ENCODE peak calls at places on chromosomes 1 and 21, in seven cellular contexts. One of them, this sample, is unnamed.

GRCh38 chr1:152870831-152871730 is 7.0 kb upstream of the SMCP start:
- DNase-seq in HCT116: peak; percentile 52
- DNase-seq in GM12878: no peak
- DNase-seq in HepG2: peak; percentile 20
- DNase-seq in K562: peak; percentile 27
- DNase-seq in H1: no peak
- DNase-seq in SK-N-SH: no peak
- DNase-seq in this sample: peak; percentile 88

GRCh38 chr1:167746013-167746672 is 24.4 kb downstream of the MPZL1 start:
- DNase-seq in HCT116: no peak
- DNase-seq in GM12878: no peak
- DNase-seq in HepG2: no peak
- DNase-seq in K562: no peak
- DNase-seq in H1: no peak
- DNase-seq in SK-N-SH: no peak
- DNase-seq in this sample: no peak

GRCh38 chr1:113073457-113073950 is 506 bp downstream of the LRIG2 start:
- DNase-seq in HCT116: no peak
- DNase-seq in GM12878: no peak
- DNase-seq in HepG2: peak; percentile 65
- DNase-seq in K562: peak; percentile 79
- DNase-seq in H1: peak; percentile 23
- DNase-seq in SK-N-SH: peak; percentile 75
- DNase-seq in this sample: no peak

GRCh38 chr1:177306981-177307380 is 136.2 kb downstream of the BRINP2 start:
- DNase-seq in HCT116: no peak
- DNase-seq in GM12878: no peak
- DNase-seq in HepG2: no peak
- DNase-seq in K562: no peak
- DNase-seq in H1: no peak
- DNase-seq in SK-N-SH: no peak
- DNase-seq in this sample: no peak

GRCh38 chr1:39886757-39887231 is 3.5 kb upstream of the TRIT1 start:
- DNase-seq in HCT116: no peak
- DNase-seq in GM12878: no peak
- DNase-seq in HepG2: no peak
- DNase-seq in K562: no peak
- DNase-seq in H1: no peak
- DNase-seq in SK-N-SH: peak; percentile 66
- DNase-seq in this sample: no peak

GRCh38 chr1:164836614-164837018 is 277.6 kb downstream of the PBX1 start:
- DNase-seq in HCT116: no peak
- DNase-seq in GM12878: no peak
- DNase-seq in HepG2: no peak
- DNase-seq in K562: no peak
- DNase-seq in H1: no peak
- DNase-seq in SK-N-SH: peak; percentile 2
- DNase-seq in this sample: no peak

GRCh38 chr1:220323717-220324116 is 51.5 kb upstream of the RAB3GAP2 start:
- DNase-seq in HCT116: no peak
- DNase-seq in GM12878: no peak
- DNase-seq in HepG2: no peak
- DNase-seq in K562: no peak
- DNase-seq in H1: no peak
- DNase-seq in SK-N-SH: no peak
- DNase-seq in this sample: no peak

GRCh38 chr1:160032165-160032827 is 506 bp upstream of the PIGM start:
- DNase-seq in HCT116: no peak
- DNase-seq in GM12878: no peak
- DNase-seq in HepG2: no peak
- DNase-seq in K562: peak; percentile 20
- DNase-seq in H1: no peak
- DNase-seq in SK-N-SH: peak; percentile 33
- DNase-seq in this sample: peak; percentile 51

GRCh38 chr1:94962745-94963265 is 35.9 kb upstream of the CNN3 start:
- DNase-seq in HCT116: no peak
- DNase-seq in GM12878: peak; percentile 64
- DNase-seq in HepG2: peak; percentile 85
- DNase-seq in K562: no peak
- DNase-seq in H1: no peak
- DNase-seq in SK-N-SH: no peak
- DNase-seq in this sample: no peak

GRCh38 chr1:50110656-50111055 is 1.9 kb downstream of the ELAVL4 start:
- DNase-seq in HCT116: no peak
- DNase-seq in GM12878: no peak
- DNase-seq in HepG2: no peak
- DNase-seq in K562: no peak
- DNase-seq in H1: no peak
- DNase-seq in SK-N-SH: no peak
- DNase-seq in this sample: no peak

GRCh38 chr21:46424062-46424591 is 34.6 kb upstream of the DIP2A start:
- DNase-seq in HCT116: no peak
- DNase-seq in GM12878: no peak
- DNase-seq in HepG2: no peak
- DNase-seq in K562: no peak
- DNase-seq in H1: no peak
- DNase-seq in SK-N-SH: no peak
- DNase-seq in this sample: no peak

GRCh38 chr21:46423546-46424061 is 35.1 kb upstream of the DIP2A start:
- DNase-seq in HCT116: no peak
- DNase-seq in GM12878: no peak
- DNase-seq in HepG2: no peak
- DNase-seq in K562: no peak
- DNase-seq in H1: no peak
- DNase-seq in SK-N-SH: no peak
- DNase-seq in this sample: no peak

GRCh38 chr21:46425566-46425965 is 33.1 kb upstream of the DIP2A start:
- DNase-seq in HCT116: no peak
- DNase-seq in GM12878: no peak
- DNase-seq in HepG2: no peak
- DNase-seq in K562: no peak
- DNase-seq in H1: no peak
- DNase-seq in SK-N-SH: no peak
- DNase-seq in this sample: no peak

GRCh38 chr21:46425061-46425460 is 33.6 kb upstream of the DIP2A start:
- DNase-seq in HCT116: no peak
- DNase-seq in GM12878: no peak
- DNase-seq in HepG2: no peak
- DNase-seq in K562: no peak
- DNase-seq in H1: no peak
- DNase-seq in SK-N-SH: no peak
- DNase-seq in this sample: no peak

DNA sequence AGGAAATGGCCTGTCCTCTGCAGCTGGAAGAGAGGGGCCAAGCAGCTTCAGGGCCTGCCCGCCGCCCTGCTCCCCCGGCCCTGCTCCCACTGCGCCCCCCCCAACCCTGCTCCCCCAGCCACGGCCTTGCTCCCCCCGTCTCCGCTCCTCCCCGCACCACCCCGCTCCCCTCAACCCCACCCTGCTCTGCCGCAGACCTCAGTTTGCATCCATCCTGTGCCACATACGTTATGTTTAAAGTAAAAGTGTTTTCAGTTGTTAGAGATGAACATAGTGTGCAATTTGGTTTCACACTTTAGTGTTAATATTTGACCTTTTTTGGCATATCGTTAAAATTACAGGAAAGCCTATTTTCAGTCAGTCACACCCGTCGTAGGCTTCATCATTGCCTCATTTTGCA is 34.1 kb upstream of the DIP2A start:
- DNase-seq in HCT116: no peak
- DNase-seq in GM12878: no peak
- DNase-seq in HepG2: no peak
- DNase-seq in K562: no peak
- DNase-seq in H1: no peak
- DNase-seq in SK-N-SH: no peak
- DNase-seq in this sample: no peak
- TF ChIP-seq JUND in HCT116: no peak
- TF ChIP-seq JUND in GM12878: no peak
- TF ChIP-seq JUND in HepG2: no peak
- TF ChIP-seq JUND in K562: no peak
- TF ChIP-seq JUND in H1: no peak
- TF ChIP-seq JUND in SK-N-SH: no peak
- TF ChIP-seq JUND in this sample: no peak

GRCh38 chr1:212722270-212722945 is 22.8 kb upstream of the BATF3 start:
- DNase-seq in HCT116: no peak
- DNase-seq in GM12878: no peak
- DNase-seq in HepG2: no peak
- DNase-seq in K562: no peak
- DNase-seq in H1: no peak
- DNase-seq in SK-N-SH: no peak
- DNase-seq in this sample: no peak

GRCh38 chr1:212719633-212720032 is 20.0 kb upstream of the BATF3 start:
- DNase-seq in HCT116: no peak
- DNase-seq in GM12878: no peak
- DNase-seq in HepG2: no peak
- DNase-seq in K562: no peak
- DNase-seq in H1: no peak
- DNase-seq in SK-N-SH: no peak
- DNase-seq in this sample: no peak

GRCh38 chr1:212727386-212728181 is 27.9 kb upstream of the BATF3 start:
- DNase-seq in HCT116: no peak
- DNase-seq in GM12878: no peak
- DNase-seq in HepG2: no peak
- DNase-seq in K562: no peak
- DNase-seq in H1: no peak
- DNase-seq in SK-N-SH: no peak
- DNase-seq in this sample: no peak

GRCh38 chr1:212718499-212718898 is 18.9 kb upstream of the BATF3 start:
- DNase-seq in HCT116: no peak
- DNase-seq in GM12878: no peak
- DNase-seq in HepG2: no peak
- DNase-seq in K562: no peak
- DNase-seq in H1: no peak
- DNase-seq in SK-N-SH: no peak
- DNase-seq in this sample: no peak

DNA sequence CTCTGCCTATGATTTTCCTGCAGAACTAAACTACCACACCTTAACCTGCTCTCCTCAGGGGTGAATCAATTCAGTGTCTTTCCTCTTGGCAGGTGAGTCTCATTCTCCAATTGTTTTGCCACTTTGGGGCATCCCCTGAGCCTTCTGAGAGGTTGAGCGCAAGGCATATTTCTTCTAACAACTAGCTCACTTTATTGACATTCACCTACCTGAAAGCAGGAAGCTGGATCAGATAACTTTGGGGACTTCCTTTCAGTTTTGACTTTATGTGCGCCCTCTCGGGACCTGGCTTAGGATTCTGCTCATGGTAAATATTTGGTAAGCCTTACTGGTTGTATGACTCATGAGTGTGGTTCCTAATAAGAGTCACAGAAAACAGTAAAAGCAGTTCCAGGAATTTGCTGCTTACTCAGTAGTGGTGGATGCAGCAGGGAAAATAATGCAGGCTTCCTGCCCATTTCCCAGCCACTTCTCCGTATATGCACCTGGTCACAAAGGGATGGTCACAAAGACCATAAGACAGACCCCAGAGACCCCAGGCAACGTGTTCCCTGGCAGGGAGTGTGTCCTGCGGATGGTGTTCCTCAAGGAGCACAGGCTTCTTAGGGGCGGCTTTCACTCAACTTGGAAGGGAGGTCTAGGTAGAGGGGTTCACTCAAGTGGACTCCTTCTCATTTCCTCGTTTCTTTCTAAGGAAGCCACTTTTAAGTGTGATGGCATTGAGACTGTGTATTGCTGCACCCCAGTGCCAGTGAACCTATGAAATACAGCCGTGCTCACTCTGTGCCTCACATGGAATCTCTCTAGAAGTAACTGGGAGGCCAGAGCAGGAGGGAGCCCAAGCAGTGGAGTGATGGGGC is 22.0 kb upstream of the BATF3 start:
- DNase-seq in HCT116: no peak
- DNase-seq in GM12878: no peak
- DNase-seq in HepG2: peak; percentile 92
- DNase-seq in K562: peak; percentile 27
- DNase-seq in H1: no peak
- DNase-seq in SK-N-SH: no peak
- DNase-seq in this sample: peak; percentile 91
- TF ChIP-seq JUND in HCT116: peak; percentile 29
- TF ChIP-seq JUND in GM12878: no peak
- TF ChIP-seq JUND in HepG2: peak; percentile 77
- TF ChIP-seq JUND in K562: peak; percentile 92
- TF ChIP-seq JUND in H1: no peak
- TF ChIP-seq JUND in SK-N-SH: peak; percentile 33
- TF ChIP-seq JUND in this sample: peak; percentile 78

GRCh38 chr1:63877816-63878215 is 104.0 kb downstream of the ROR1 start:
- DNase-seq in HCT116: peak; percentile 66
- DNase-seq in GM12878: no peak
- DNase-seq in HepG2: no peak
- DNase-seq in K562: no peak
- DNase-seq in H1: no peak
- DNase-seq in SK-N-SH: no peak
- DNase-seq in this sample: no peak
- TF ChIP-seq JUND in HCT116: peak; percentile 54
- TF ChIP-seq JUND in GM12878: no peak
- TF ChIP-seq JUND in HepG2: no peak
- TF ChIP-seq JUND in K562: no peak
- TF ChIP-seq JUND in H1: no peak
- TF ChIP-seq JUND in SK-N-SH: peak; percentile 78
- TF ChIP-seq JUND in this sample: no peak

DNA sequence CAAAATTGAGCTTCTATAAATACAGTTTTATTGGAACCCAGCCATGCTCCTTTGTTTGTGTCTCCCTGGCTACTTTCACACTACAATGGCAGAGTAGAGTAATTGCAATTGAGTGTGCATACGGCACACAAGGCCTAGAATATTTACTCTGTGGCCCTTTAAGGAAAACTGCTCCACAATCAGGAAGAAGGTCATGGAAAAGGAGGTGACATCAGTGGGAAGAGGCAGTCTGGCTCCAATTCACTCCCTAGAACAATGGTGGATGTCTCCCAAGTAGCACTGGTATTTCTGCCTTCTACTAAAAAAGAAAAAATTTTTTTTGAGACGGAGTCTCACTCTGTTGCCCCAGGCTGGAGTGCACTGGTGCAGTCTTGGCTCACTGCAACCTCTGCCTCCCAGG is 51.3 kb downstream of the KRTAP19-8 start:
- DNase-seq in HCT116: no peak
- DNase-seq in GM12878: no peak
- DNase-seq in HepG2: no peak
- DNase-seq in K562: no peak
- DNase-seq in H1: no peak
- DNase-seq in SK-N-SH: no peak
- DNase-seq in this sample: no peak
- TF ChIP-seq JUND in HCT116: no peak
- TF ChIP-seq JUND in GM12878: no peak
- TF ChIP-seq JUND in HepG2: no peak
- TF ChIP-seq JUND in K562: no peak
- TF ChIP-seq JUND in H1: no peak
- TF ChIP-seq JUND in SK-N-SH: no peak
- TF ChIP-seq JUND in this sample: no peak

DNA sequence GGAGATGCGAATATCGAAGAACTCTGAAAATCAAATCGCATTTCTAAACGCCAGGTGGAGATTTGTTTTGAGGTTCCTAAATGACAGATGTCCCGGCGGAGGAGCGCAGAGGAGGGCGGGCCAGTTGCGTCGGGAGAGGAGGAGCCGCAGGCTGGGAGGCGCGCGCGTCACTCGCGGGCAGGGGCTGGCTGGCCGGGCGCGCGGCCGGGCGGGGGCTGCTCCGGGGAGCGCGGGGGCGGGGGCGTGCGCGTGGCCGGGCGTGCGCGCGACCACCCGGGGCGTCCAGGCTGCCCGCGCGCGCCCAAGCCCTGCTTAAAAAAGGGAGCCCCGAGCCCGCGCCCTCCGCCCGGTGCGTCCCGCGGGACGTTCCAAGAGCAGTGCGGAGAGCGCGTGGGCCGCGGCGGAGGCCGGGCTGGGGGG is 47.3 kb downstream of the H3-3A start:
- DNase-seq in HCT116: peak; percentile 66
- DNase-seq in GM12878: no peak
- DNase-seq in HepG2: peak; percentile 75
- DNase-seq in K562: peak; percentile 99
- DNase-seq in H1: no peak
- DNase-seq in SK-N-SH: peak; percentile 99
- DNase-seq in this sample: peak; percentile 96
- TF ChIP-seq JUND in HCT116: no peak
- TF ChIP-seq JUND in GM12878: no peak
- TF ChIP-seq JUND in HepG2: no peak
- TF ChIP-seq JUND in K562: no peak
- TF ChIP-seq JUND in H1: no peak
- TF ChIP-seq JUND in SK-N-SH: no peak
- TF ChIP-seq JUND in this sample: no peak

This sample was measured in T47D.